ENCODE peak calls at places on chromosome 20, in eight cellular contexts. M is CD4-positive, alpha-beta T cell; Z is endothelial cell; I is choroid plexus epithelial cell; U is coronary artery; T is fibroblast of lung; W is endodermal cell; O is Panc1. S is an unnamed sample.

GRCh38 chr20:21395666-21396044 is 1.7 kb downstream of the NKX2-4 start:
- DNase-seq in M (no peak), Z (no peak), I (no peak), U (no peak), T (no peak), W (no peak), O (no peak), S (no peak)

GRCh38 chr20:63056236-63057132 is 49.7 kb upstream of the BHLHE23 start:
- DNase-seq in M (no peak), Z (peak; percentile 85), I (peak; percentile 15), U (peak; percentile 59), T (no peak), W (peak; percentile 94), O (no peak), S (peak; percentile 77)

GRCh38 chr20:62804021-62804631 is 509 bp upstream of the OGFR start:
- DNase-seq in M (no peak), Z (no peak), I (no peak), U (no peak), T (no peak), W (no peak), O (no peak), S (no peak)

GRCh38 chr20:32828029-32828666 is 8.4 kb downstream of the MAPRE1 start:
- DNase-seq in M (no peak), Z (no peak), I (peak; percentile 39), U (no peak), T (peak; percentile 20), W (no peak), O (no peak), S (no peak)

GRCh38 chr20:58851221-58851968 is 693 bp upstream of the GNAS-AS1 start:
- DNase-seq in M (no peak), Z (no peak), I (no peak), U (no peak), T (no peak), W (peak; percentile 78), O (no peak), S (no peak)

GRCh38 chr20:43379239-43379917 is 78.3 kb upstream of the SRSF6 start:
- DNase-seq in M (no peak), Z (no peak), I (peak; percentile 7), U (no peak), T (peak; percentile 37), W (no peak), O (no peak), S (no peak)

GRCh38 chr20:51422912-51423667 is 119.4 kb downstream of the NFATC2 start:
- DNase-seq in M (no peak), Z (no peak), I (no peak), U (no peak), T (no peak), W (no peak), O (no peak), S (no peak)

GRCh38 chr20:46779831-46780230 is 70.4 kb downstream of the SLC2A10 start:
- DNase-seq in M (no peak), Z (no peak), I (no peak), U (no peak), T (no peak), W (no peak), O (no peak), S (no peak)

GRCh38 chr20:9149087-9149486 is 80.2 kb downstream of the PLCB4 start:
- DNase-seq in M (no peak), Z (no peak), I (no peak), U (no peak), T (no peak), W (no peak), O (no peak), S (no peak)

DNA sequence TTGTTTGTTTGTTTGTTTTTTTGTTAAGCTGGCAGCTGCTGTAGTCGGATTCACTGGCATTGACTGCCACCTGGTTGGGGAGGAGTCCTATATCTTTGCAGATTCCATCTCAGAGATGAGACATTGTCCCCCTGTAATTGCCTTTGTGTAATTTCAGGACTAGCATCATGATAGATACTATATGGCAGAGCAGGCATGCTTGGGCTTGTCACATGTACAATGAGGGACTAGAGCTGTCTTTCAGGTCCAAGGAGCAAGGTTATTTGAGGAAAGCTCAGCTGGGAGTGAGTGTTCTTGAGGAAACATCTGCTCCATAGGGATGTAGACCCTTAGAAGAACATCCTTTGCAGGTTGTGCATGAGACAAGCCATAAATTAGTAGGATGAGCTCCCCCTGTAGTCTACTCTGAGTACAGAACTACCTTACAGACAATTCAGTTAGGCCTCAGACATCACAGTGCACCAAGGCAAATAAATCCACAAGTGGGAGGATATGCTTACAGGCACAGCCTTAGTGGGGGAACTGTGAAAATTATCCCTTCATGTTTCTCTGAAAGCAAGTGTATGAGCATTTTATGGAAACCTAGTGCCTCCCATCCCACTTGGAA is 62.1 kb downstream of the BMP2 start:
- DNase-seq in M (no peak), Z (no peak), I (peak; percentile 41), U (no peak), T (peak; percentile 5), W (peak; percentile 49), O (no peak), S (no peak)
- TF ChIP-seq CTCF in M (no peak), Z (no peak), I (peak; percentile 51), U (no peak), T (peak; percentile 38), W (peak; percentile 72), O (no peak), S (no peak)

GRCh38 chr20:35992713-35993335 is 24.4 kb downstream of the CNBD2 start:
- DNase-seq in M (peak; percentile 37), Z (peak; percentile 48), I (peak; percentile 77), U (no peak), T (peak; percentile 68), W (peak; percentile 73), O (no peak), S (no peak)

GRCh38 chr20:35991142-35991771 is 22.9 kb downstream of the CNBD2 start:
- DNase-seq in M (no peak), Z (peak; percentile 29), I (peak; percentile 74), U (no peak), T (peak; percentile 37), W (peak; percentile 59), O (no peak), S (no peak)

GRCh38 chr20:35994994-35995453 is 26.6 kb downstream of the CNBD2 start:
- DNase-seq in M (peak; percentile 83), Z (peak; percentile 90), I (peak; percentile 92), U (peak; percentile 83), T (peak; percentile 82), W (peak; percentile 98), O (peak; percentile 69), S (peak; percentile 79)
- TF ChIP-seq CTCF in M (peak; percentile 89), Z (peak; percentile 77), I (peak; percentile 98), U (peak; percentile 68), T (peak; percentile 99), W (peak; percentile 95), O (peak; percentile 95), S (peak; percentile 96)

GRCh38 chr20:37526839-37527637 is 638 bp downstream of the BLCAP start:
- DNase-seq in M (no peak), Z (peak; percentile 44), I (no peak), U (peak; percentile 74), T (peak; percentile 36), W (peak; percentile 59), O (no peak), S (no peak)

GRCh38 chr20:37528442-37529213 is 952 bp upstream of the BLCAP start:
- DNase-seq in M (no peak), Z (no peak), I (no peak), U (peak; percentile 43), T (no peak), W (peak; percentile 52), O (no peak), S (no peak)

GRCh38 chr20:37526238-37526838 is 1.3 kb downstream of the BLCAP start:
- DNase-seq in M (no peak), Z (peak; percentile 75), I (peak; percentile 70), U (peak; percentile 74), T (no peak), W (peak; percentile 94), O (no peak), S (no peak)

GRCh38 chr20:37529214-37529967 is 1.7 kb upstream of the BLCAP start:
- DNase-seq in M (no peak), Z (no peak), I (no peak), U (no peak), T (no peak), W (no peak), O (no peak), S (no peak)

DNA sequence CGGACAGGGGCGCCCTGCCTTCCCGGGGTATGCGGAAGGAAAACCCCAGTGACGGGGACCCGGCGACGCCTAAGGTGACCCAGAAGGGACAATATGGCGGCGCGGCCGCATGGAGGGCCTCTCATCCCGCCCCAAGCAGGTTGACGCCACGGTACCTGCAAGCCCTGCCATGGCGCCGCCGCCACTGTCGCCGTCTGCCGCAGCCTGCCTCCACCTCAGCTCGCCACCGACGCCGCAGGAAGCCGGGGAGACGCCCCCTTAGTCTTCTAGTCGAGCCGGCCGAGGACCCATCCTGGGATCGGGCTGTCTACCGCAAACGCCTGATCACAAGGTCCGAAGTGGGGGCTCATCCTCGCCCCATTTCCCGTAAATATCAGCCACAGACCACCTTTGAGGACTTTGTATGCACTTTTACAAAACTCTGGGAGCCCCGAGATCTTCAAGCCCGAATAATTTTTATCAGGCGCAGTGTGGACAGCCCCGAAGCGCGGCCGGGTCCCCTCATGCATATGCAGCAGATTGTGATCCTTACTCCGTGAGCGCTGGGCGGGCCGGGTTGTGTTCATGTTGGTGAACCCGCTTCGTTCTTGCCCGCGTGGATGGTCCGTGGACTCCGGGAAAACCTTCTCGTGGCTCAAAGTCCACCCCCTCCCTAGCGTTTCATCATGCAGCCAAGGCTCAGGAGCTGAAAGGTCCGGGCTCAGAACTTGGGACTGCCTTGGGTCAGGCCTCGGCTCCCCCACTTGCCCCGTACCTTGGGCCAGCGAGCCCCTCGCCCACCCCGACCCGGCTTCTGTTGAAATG is at the start of gene BLCAP:
- DNase-seq in M (peak; percentile 90), Z (peak; percentile 81), I (peak; percentile 88), U (peak; percentile 93), T (peak; percentile 89), W (peak; percentile 96), O (peak; percentile 75), S (peak; percentile 78)
- TF ChIP-seq CTCF in M (no peak), Z (no peak), I (no peak), U (no peak), T (no peak), W (no peak), O (no peak), S (no peak)

DNA sequence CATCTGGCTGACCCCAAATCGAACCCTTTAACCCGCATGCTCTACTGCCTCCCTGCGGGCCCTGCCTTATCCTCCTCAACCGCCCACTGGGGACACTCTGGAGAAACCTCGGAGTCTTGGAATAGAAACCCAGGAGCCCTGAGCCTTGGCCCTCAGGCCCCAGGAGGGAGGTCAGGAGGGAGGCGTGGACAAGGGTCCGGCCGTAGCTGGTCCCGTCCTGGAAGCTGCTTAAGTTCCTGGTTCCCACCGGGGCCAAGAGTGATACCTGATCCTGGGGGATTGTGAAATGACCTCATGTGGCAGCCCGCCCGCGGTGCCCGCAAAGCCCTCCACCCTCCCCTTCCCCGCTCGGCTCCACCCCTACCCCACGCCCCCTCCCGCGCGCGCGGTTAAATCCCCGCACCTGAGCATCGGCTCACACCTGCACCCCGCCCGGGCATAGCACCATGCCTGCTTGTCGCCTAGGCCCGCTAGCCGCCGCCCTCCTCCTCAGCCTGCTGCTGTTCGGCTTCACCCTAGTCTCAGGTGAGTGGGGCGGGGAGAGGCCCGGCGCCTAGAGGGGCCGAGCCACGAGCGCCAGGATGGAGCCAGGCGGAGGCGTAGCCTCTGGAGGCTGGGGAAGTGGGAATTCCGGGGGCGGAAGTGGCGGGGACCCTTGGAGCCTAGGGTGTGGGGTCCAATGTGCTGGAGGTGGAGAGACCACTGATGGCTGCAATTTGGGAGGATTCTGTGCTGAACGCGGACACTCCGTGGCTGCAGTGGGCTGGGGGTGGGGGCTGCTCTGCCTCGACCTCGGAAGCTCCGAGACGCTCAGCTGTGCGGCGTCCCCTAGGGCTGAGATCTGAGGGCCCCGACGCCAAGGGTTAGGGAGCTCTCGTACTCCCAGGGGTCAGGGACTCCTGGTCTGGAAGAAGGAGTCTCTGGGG is at the start of gene WFDC2:
- DNase-seq in M (no peak), Z (peak; percentile 20), I (no peak), U (no peak), T (no peak), W (peak; percentile 92), O (no peak), S (peak; percentile 55)
- TF ChIP-seq CTCF in M (no peak), Z (no peak), I (no peak), U (no peak), T (no peak), W (peak; percentile 55), O (peak; percentile 38), S (peak; percentile 39)

S was measured in progenitor cell of endocrine pancreas.